ENCODE peak calls at places on chromosomes 4 and X, in eight cellular contexts. Q is cardiac fibroblast, F is fibroblast of the aortic adventitia, S is fibroblast of lung, E is lower leg skin, A is psoas muscle, O is adrenal gland, K is Panc1. D is an unnamed sample.

GRCh38 chrX:6307156-6307555 is 78.5 kb upstream of the NLGN4X start:
- DNase-seq in Q (no peak), F (no peak), S (no peak), E (no peak), A (no peak), O (no peak), K (no peak), D (no peak)

GRCh38 chr4:71441186-71442169 is 102.7 kb downstream of the SLC4A4 start:
- DNase-seq in Q (no peak), F (no peak), S (peak; percentile 68), E (no peak), A (no peak), O (no peak), K (no peak), D (peak; percentile 52)

GRCh38 chrX:109839694-109840358 is 106.8 kb upstream of the ACSL4 start:
- DNase-seq in Q (peak; percentile 78), F (peak; percentile 26), S (peak; percentile 54), E (no peak), A (peak; percentile 49), O (no peak), K (no peak), D (no peak)

GRCh38 chr4:168612435-168613139 is 115.7 kb downstream of the PALLD start:
- DNase-seq in Q (peak; percentile 55), F (peak; percentile 94), S (peak; percentile 77), E (no peak), A (no peak), O (no peak), K (no peak), D (no peak)

GRCh38 chr4:38150021-38150671 is 189.9 kb downstream of the PTTG2 start:
- DNase-seq in Q (peak; percentile 66), F (peak; percentile 98), S (peak; percentile 96), E (no peak), A (peak; percentile 32), O (no peak), K (no peak), D (no peak)

GRCh38 chr4:48337726-48338125 is 3.6 kb upstream of the SLAIN2 start:
- DNase-seq in Q (no peak), F (no peak), S (no peak), E (no peak), A (no peak), O (no peak), K (no peak), D (no peak)

GRCh38 chr4:122873752-122874151 is 47.1 kb downstream of the FGF2 start:
- DNase-seq in Q (no peak), F (peak; percentile 43), S (peak; percentile 92), E (no peak), A (no peak), O (no peak), K (no peak), D (no peak)

GRCh38 chrX:104318330-104319009 is 63.7 kb upstream of the ESX1 start:
- DNase-seq in Q (peak; percentile 41), F (peak; percentile 52), S (peak; percentile 76), E (no peak), A (no peak), O (no peak), K (no peak), D (no peak)

GRCh38 chr4:55312491-55313101 is 33.4 kb upstream of the SRD5A3 start:
- DNase-seq in Q (peak; percentile 71), F (peak; percentile 72), S (peak; percentile 49), E (peak; percentile 85), A (no peak), O (peak; percentile 57), K (peak; percentile 8), D (no peak)

GRCh38 chrX:2500681-2501151 is at the start of the genes DHRSX and ZBED1:
- DNase-seq in Q (peak; percentile 41), F (no peak), S (peak; percentile 26), E (peak; percentile 88), A (peak; percentile 66), O (no peak), K (no peak), D (peak; percentile 36)

GRCh38 chr4:2787230-2788100 is 5.4 kb upstream of the SH3BP2 start:
- DNase-seq in Q (no peak), F (no peak), S (no peak), E (peak; percentile 90), A (peak; percentile 63), O (peak; percentile 42), K (no peak), D (no peak)

GRCh38 chrX:70754169-70754843 is 154.2 kb downstream of the TEX11 start:
- DNase-seq in Q (no peak), F (no peak), S (no peak), E (no peak), A (no peak), O (no peak), K (no peak), D (no peak)

GRCh38 chr4:27381806-27382205 is 521.2 kb downstream of the STIM2 start:
- DNase-seq in Q (no peak), F (peak; percentile 27), S (peak; percentile 34), E (no peak), A (no peak), O (no peak), K (no peak), D (no peak)

GRCh38 chrX:131861088-131861787 is 161.9 kb upstream of the STK26 start:
- DNase-seq in Q (no peak), F (no peak), S (no peak), E (no peak), A (no peak), O (no peak), K (no peak), D (no peak)

DNA sequence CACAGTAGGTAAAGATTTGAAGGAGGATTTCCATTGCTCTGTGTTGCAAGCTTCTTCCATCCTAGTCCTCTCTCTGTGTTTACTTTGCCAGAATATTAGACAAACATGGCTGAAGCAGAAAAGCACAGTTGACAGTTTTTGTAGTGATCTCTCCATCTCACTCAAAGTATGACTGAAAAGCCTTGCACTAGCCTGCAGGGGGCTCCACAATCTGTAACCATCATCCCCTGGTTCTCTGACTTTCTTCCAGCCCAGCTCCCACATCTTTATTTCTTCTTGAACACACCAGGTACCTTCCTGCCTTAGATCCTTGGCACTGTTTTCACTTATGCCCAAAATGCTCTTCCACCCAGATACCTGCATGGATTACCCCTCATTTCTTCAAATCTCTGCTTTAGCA is 34.1 kb upstream of the HHIP start:
- DNase-seq in Q (peak; percentile 21), F (no peak), S (no peak), E (no peak), A (no peak), O (peak; percentile 21), K (no peak), D (no peak)
- TF ChIP-seq CTCF in Q (peak; percentile 61), F (peak; percentile 44), S (peak; percentile 59), E (no peak), A (no peak), O (no peak), K (peak; percentile 4), D (no peak)

GRCh38 chrX:124223524-124223923 is 108.9 kb upstream of the TEX13D start:
- DNase-seq in Q (no peak), F (no peak), S (no peak), E (no peak), A (no peak), O (no peak), K (no peak), D (no peak)
- TF ChIP-seq CTCF in Q (no peak), F (no peak), S (no peak), E (no peak), A (no peak), O (no peak), K (peak; percentile 23), D (no peak)

DNA sequence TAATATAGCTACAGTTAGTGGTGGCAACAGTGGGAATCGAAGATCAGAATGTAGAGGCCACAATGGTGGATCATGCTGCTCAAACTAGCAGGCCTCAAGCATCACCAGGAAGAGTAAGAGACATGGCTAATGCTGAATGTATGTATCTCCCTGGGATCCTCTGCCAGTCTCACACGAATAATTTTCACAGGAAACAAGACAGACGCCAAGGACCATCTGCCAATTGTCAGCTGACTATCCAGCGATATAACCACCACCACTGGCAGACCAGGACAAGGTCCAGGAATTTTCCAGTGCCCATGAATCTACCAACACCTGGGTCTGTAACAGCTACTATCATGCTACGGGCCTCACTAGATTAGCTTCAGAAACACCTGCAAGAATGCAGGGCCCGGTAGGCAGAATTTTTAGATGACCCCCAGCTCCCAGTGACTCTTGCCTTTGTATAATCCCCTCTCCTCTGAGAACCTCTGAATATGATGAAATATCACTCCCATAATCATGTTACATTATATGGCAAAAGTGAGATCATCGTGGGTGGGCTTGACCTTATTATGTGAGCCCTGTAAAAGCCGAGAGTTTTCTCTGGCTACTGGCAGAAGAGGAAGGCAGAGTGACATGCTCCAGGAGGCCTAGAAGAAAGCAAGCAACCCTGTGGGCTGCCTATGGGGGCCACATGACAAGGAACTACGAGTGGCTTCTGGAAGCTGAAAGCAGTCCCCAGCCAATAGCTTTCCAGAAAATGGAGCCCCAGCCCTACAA is 429.8 kb downstream of the BCOR start:
- DNase-seq in Q (no peak), F (no peak), S (no peak), E (no peak), A (no peak), O (no peak), K (no peak), D (no peak)
- TF ChIP-seq CTCF in Q (no peak), F (no peak), S (no peak), E (no peak), A (no peak), O (no peak), K (no peak), D (no peak)

GRCh38 chr4:67327245-67327860 is 217.9 kb downstream of the CENPC start:
- DNase-seq in Q (peak; percentile 69), F (peak; percentile 73), S (peak; percentile 34), E (peak; percentile 85), A (no peak), O (peak; percentile 78), K (peak; percentile 30), D (peak; percentile 27)

GRCh38 chr4:67333663-67334062 is 211.6 kb downstream of the CENPC start:
- DNase-seq in Q (no peak), F (peak; percentile 31), S (no peak), E (no peak), A (no peak), O (no peak), K (no peak), D (no peak)

DNA sequence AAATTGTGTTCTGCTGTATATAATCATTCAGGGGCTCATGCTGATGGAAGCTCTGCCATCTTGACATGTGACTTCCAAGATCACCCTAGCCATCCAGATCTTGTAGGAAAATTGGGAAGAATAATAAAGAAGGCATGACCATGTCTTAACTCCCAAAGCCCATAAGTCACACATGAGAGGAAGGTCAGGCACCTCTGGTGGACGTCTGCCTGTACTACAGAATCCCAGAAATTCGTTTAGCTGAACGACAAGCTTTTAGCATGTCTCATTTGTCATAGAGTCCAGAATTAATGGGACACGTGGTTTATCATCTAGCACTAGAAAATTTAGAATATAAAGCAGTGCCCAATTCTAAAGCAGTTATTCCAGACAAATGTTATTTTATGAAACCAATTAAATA is 212.7 kb downstream of the CENPC start:
- DNase-seq in Q (no peak), F (no peak), S (no peak), E (no peak), A (no peak), O (no peak), K (no peak), D (no peak)
- TF ChIP-seq CTCF in Q (peak; percentile 60), F (peak; percentile 62), S (peak; percentile 25), E (no peak), A (no peak), O (peak; percentile 19), K (peak; percentile 40), D (peak; percentile 56)